ENCODE peak calls at places on chromosome 12, in ten cellular contexts. S is heart right ventricle; L is brain microvascular endothelial cell; P is stomach; Z is A549; K is aorta; C is coronary artery; I is mesendoderm; Y is body of pancreas; J is naive thymus-derived CD4-positive, alpha-beta T cell. M is an unnamed sample.

GRCh38 chr12:6842075-6842474 is 1.4 kb downstream of the GNB3 start:
- DNase-seq in K (no peak), P (peak; percentile 52), Y (no peak), S (no peak), J (no peak), I (no peak), C (no peak), Z (no peak), L (no peak), M (no peak)

GRCh38 chr12:109813810-109814416 is 19.3 kb downstream of the TRPV4 start:
- DNase-seq in C (no peak), J (no peak), Z (no peak), K (no peak), P (no peak), L (no peak), Y (no peak), I (no peak), S (no peak), M (no peak)

GRCh38 chr12:131033886-131034482 is 80.3 kb downstream of the ADGRD1 start:
- DNase-seq in Y (no peak), K (no peak), L (no peak), I (no peak), Z (no peak), J (no peak), C (no peak), P (no peak), S (no peak), M (no peak)

GRCh38 chr12:50057000-50057841 is at the start of gene ASIC1:
- DNase-seq in Y (peak; percentile 70), L (peak; percentile 56), I (peak; percentile 69), C (no peak), K (peak; percentile 90), J (no peak), P (peak; percentile 65), Z (peak; percentile 83), S (peak; percentile 63), M (peak; percentile 81)

GRCh38 chr12:122937622-122938091 is 28.6 kb downstream of the ABCB9 start:
- DNase-seq in K (no peak), Y (no peak), P (no peak), S (no peak), J (no peak), I (no peak), C (no peak), L (no peak), Z (no peak), M (no peak)

GRCh38 chr12:123512838-123513665 is 20.5 kb downstream of the RILPL1 start:
- DNase-seq in J (no peak), S (no peak), C (no peak), I (no peak), Z (no peak), P (no peak), K (no peak), Y (no peak), L (no peak), M (no peak)

GRCh38 chr12:2804390-2805145 is 7.9 kb upstream of the ITFG2 start:
- DNase-seq in C (no peak), L (peak; percentile 82), K (no peak), Y (peak; percentile 27), J (no peak), Z (no peak), P (no peak), S (peak; percentile 72), I (no peak), M (peak; percentile 55)

GRCh38 chr12:90543393-90543792 is 411.6 kb downstream of the CCER1 start:
- DNase-seq in S (no peak), Y (no peak), C (no peak), K (no peak), Z (no peak), J (no peak), I (no peak), L (no peak), P (no peak), M (peak; percentile 6)

GRCh38 chr12:52204931-52205505 is 13.2 kb upstream of the KRT80 start:
- DNase-seq in Y (no peak), K (peak; percentile 66), S (no peak), Z (no peak), J (no peak), I (no peak), P (no peak), L (no peak), C (no peak), M (no peak)

GRCh38 chr12:401235-402126 is at the start of gene CCDC77:
- DNase-seq in Y (peak; percentile 92), I (peak; percentile 96), L (peak; percentile 90), S (peak; percentile 92), P (peak; percentile 92), Z (peak; percentile 78), J (peak; percentile 92), K (peak; percentile 94), C (peak; percentile 94), M (peak; percentile 96)

GRCh38 chr12:95943231-95943842 is at the start of gene AMDHD1:
- DNase-seq in I (peak; percentile 75), P (peak; percentile 56), Z (peak; percentile 80), K (peak; percentile 87), Y (peak; percentile 40), J (peak; percentile 48), C (peak; percentile 75), S (peak; percentile 30), L (peak; percentile 16), M (peak; percentile 75)

GRCh38 chr12:95944108-95944704 is 1.1 kb downstream of the AMDHD1 start:
- DNase-seq in C (no peak), I (no peak), Z (no peak), S (no peak), L (no peak), J (no peak), Y (no peak), K (no peak), P (no peak), M (peak; percentile 0)

GRCh38 chr12:95940514-95940913 is 1.9 kb downstream of the CCDC38 start:
- DNase-seq in J (no peak), Y (no peak), Z (no peak), S (no peak), I (no peak), P (no peak), C (no peak), L (no peak), K (no peak), M (no peak)

GRCh38 chr12:95942106-95942531 is 295 bp downstream of the CCDC38 start:
- DNase-seq in P (no peak), Z (peak; percentile 27), K (no peak), Y (no peak), J (peak; percentile 4), L (no peak), C (no peak), I (peak; percentile 67), S (no peak), M (peak; percentile 31)

DNA sequence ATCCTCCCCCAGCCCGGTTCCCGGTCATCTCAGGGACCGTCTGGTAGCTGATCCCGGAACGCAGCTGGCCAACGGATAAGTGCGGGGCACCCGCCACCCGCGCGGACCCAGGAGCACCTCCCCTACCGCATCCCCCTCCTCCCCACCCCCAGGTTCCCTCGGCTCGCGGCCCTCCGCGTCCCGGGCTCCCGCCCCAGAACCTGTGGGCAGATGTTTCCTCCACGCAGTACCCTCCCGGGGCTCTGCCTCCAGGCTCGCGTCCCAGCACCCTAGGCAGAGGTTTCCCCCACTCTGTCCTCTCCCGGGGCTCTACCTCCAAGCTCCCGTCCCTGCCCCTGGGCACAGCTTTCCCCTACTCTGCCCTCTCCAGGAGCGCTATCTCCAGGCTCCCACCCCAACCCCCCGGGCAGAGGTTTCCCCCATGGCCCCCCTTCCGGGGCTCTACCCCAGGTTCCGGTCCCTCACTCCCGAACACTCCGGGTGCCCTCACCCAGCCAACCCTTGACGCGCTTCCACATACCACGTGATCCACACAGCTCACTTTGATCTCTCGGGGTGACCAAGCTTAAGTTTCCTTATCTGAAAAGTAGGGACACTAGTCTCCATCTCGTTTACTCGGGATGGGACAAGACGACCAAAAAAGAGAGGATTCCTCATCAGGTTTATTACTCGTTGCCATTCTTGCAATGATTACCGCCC is at the start of gene CCDC38:
- DNase-seq in L (peak; percentile 53), K (peak; percentile 91), Y (peak; percentile 87), S (peak; percentile 76), Z (peak; percentile 99), P (peak; percentile 72), J (peak; percentile 76), I (peak; percentile 75), C (peak; percentile 82), M (peak; percentile 81)
- H3K27ac ChIP-seq in L (no peak within 1 kb of the TSS), K (peak within 1 kb of the TSS; percentile 23), Y (peak within 1 kb of the TSS; percentile 86), S (peak within 1 kb of the TSS; percentile 74), Z (peak within 1 kb of the TSS; percentile 99), P (peak within 1 kb of the TSS; percentile 73), J (peak within 1 kb of the TSS; percentile 86), I (no peak within 1 kb of the TSS), C (peak within 1 kb of the TSS; percentile 41), M (no peak within 1 kb of the TSS)

GRCh38 chr12:115507951-115508722 is 769.4 kb downstream of the MED13L start:
- DNase-seq in S (peak; percentile 58), J (no peak), K (no peak), I (peak; percentile 98), P (no peak), L (no peak), C (no peak), Y (no peak), Z (no peak), M (no peak)
- H3K4me3 ChIP-seq in S (no peak overlapping the region), J (no peak overlapping the region), K (no peak overlapping the region), I (no peak overlapping the region), P (no peak overlapping the region), L (no peak overlapping the region), C (no peak overlapping the region), Y (no peak overlapping the region), Z (no peak overlapping the region), M (no peak overlapping the region)

GRCh38 chr12:53550595-53550994 is 43.3 kb upstream of the NPFF start:
- DNase-seq in S (no peak), L (peak; percentile 51), J (no peak), C (no peak), Z (no peak), I (no peak), P (no peak), K (no peak), Y (no peak), M (peak; percentile 29)
- H3K27ac ChIP-seq in S (no peak overlapping the region), L (no peak overlapping the region), J (no peak overlapping the region), C (no peak overlapping the region), Z (no peak overlapping the region), I (no peak overlapping the region), P (no peak overlapping the region), K (no peak overlapping the region), Y (no peak overlapping the region), M (no peak overlapping the region)

GRCh38 chr12:13980548-13981295 is 680 bp downstream of the GRIN2B start:
- DNase-seq in P (no peak), C (no peak), S (no peak), I (peak; percentile 41), Y (no peak), K (no peak), Z (peak; percentile 22), L (no peak), J (no peak), M (no peak)

GRCh38 chr12:13981296-13981962 is at the start of gene GRIN2B:
- DNase-seq in L (no peak), C (no peak), I (peak; percentile 41), J (no peak), S (no peak), Z (peak; percentile 19), Y (no peak), K (no peak), P (no peak), M (no peak)

GRCh38 chr12:13976880-13977279 is 4.5 kb downstream of the GRIN2B start:
- DNase-seq in Y (no peak), Z (no peak), K (no peak), S (no peak), P (no peak), I (no peak), C (no peak), L (no peak), J (no peak), M (no peak)

GRCh38 chr12:13986031-13986430 is 4.6 kb upstream of the GRIN2B start:
- DNase-seq in I (no peak), Z (no peak), K (no peak), J (no peak), C (no peak), Y (no peak), L (no peak), S (no peak), P (no peak), M (no peak)

GRCh38 chr12:13982010-13982409 is 608 bp upstream of the GRIN2B start:
- DNase-seq in L (no peak), P (no peak), S (no peak), K (peak; percentile 71), Y (no peak), I (peak; percentile 75), J (no peak), C (no peak), Z (peak; percentile 55), M (peak; percentile 2)
- H3K4me3 ChIP-seq in L (no peak overlapping the region), P (peak overlapping the region; percentile 56), S (peak overlapping the region; percentile 18), K (no peak overlapping the region), Y (no peak overlapping the region), I (no peak overlapping the region), J (no peak overlapping the region), C (peak overlapping the region; percentile 67), Z (peak overlapping the region; percentile 61), M (no peak overlapping the region)